ENCODE peak calls at places on chromosomes 3 and 15, in seven cellular contexts. J is tibial artery; P is pancreas; E is PC-3; U is right atrium auricular region; Q is GM23338; I is CD8-positive, alpha-beta T cell. F is an unnamed sample. For H3K36me3, the result is how much of the 10 kb centered on the place peaks cover.

GRCh38 chr3:11118181-11118682 is 36.1 kb upstream of the HRH1 start:
- DNase-seq in J (no peak), P (no peak), E (no peak), U (no peak), Q (no peak), I (no peak), F (peak)

GRCh38 chr3:57596495-57597239 is 477 bp downstream of the ARF4 start:
- DNase-seq in J (peak), P (peak), E (peak), U (peak), Q (peak), I (peak), F (peak)

GRCh38 chr15:37020852-37021251 is 79.5 kb downstream of the MEIS2 start:
- DNase-seq in J (no peak), P (no peak), E (no peak), U (no peak), Q (no peak), I (no peak), F (no peak)

GRCh38 chr15:57915827-57916531 is 149.5 kb downstream of the ALDH1A2 start:
- DNase-seq in J (no peak), P (no peak), E (no peak), U (no peak), Q (no peak), I (no peak), F (no peak)

GRCh38 chr3:85835857-85836470 is 877.2 kb downstream of the CADM2 start:
- DNase-seq in J (no peak), P (no peak), E (no peak), U (no peak), Q (no peak), I (no peak), F (no peak)

GRCh38 chr3:138724433-138724832 is 110.3 kb downstream of the PIK3CB start:
- DNase-seq in J (no peak), P (no peak), E (no peak), U (no peak), Q (peak), I (no peak), F (no peak)

GRCh38 chr3:69724722-69725435 is 14.4 kb upstream of the MITF start:
- DNase-seq in J (no peak), P (no peak), E (no peak), U (no peak), Q (peak), I (no peak), F (peak)

GRCh38 chr15:32979710-32980109 is 214.8 kb downstream of the FMN1 start:
- DNase-seq in J (no peak), P (no peak), E (peak), U (no peak), Q (no peak), I (no peak), F (peak)

GRCh38 chr3:58106640-58107039 is 98.4 kb downstream of the FLNB start:
- DNase-seq in J (no peak), P (no peak), E (no peak), U (no peak), Q (no peak), I (no peak), F (no peak)

GRCh38 chr3:188230962-188231361 is 77.0 kb downstream of the LPP start:
- DNase-seq in J (no peak), P (no peak), E (peak), U (no peak), Q (no peak), I (no peak), F (no peak)

GRCh38 chr15:74994685-74995084 is 678 bp upstream of the SCAMP5 start:
- DNase-seq in J (no peak), P (no peak), E (no peak), U (no peak), Q (no peak), I (no peak), F (no peak)

GRCh38 chr3:149395107-149396089 is 17.9 kb upstream of the TM4SF1 start:
- DNase-seq in J (peak), P (peak), E (peak), U (no peak), Q (no peak), I (no peak), F (peak)

GRCh38 chr3:38224357-38224756 is 41.3 kb upstream of the SLC22A13 start:
- DNase-seq in J (no peak), P (no peak), E (peak), U (no peak), Q (no peak), I (no peak), F (no peak)

GRCh38 chr3:108219336-108219735 is 2.9 kb downstream of the IFT57 start:
- DNase-seq in J (no peak), P (no peak), E (no peak), U (no peak), Q (no peak), I (no peak), F (no peak)

GRCh38 chr3:121626495-121626894 is 33.3 kb downstream of the FBXO40 start:
- DNase-seq in J (no peak), P (no peak), E (no peak), U (no peak), Q (no peak), I (no peak), F (no peak)

GRCh38 chr15:56798639-56799038 is 65.3 kb upstream of the ZNF280D start:
- DNase-seq in J (no peak), P (no peak), E (no peak), U (no peak), Q (no peak), I (no peak), F (no peak)

GRCh38 chr3:113575191-113575590 is 42.8 kb downstream of the SIDT1 start:
- DNase-seq in J (no peak), P (no peak), E (peak), U (no peak), Q (peak), I (no peak), F (no peak)

GRCh38 chr3:184697845-184698244 is 14.0 kb downstream of the MAGEF1 start:
- DNase-seq in J (no peak), P (no peak), E (no peak), U (no peak), Q (no peak), I (no peak), F (no peak)

GRCh38 chr15:64558460-64559179 is 98.2 kb downstream of the ZNF609 start:
- DNase-seq in J (no peak), P (no peak), E (no peak), U (no peak), Q (no peak), I (no peak), F (no peak)

GRCh38 chr15:35307676-35308075 is 222.6 kb upstream of the NANOGP8 start:
- DNase-seq in J (no peak), P (no peak), E (no peak), U (no peak), Q (no peak), I (no peak), F (no peak)

GRCh38 chr3:161016417-161017313 is 88.5 kb downstream of the B3GALNT1 start:
- DNase-seq in J (no peak), P (no peak), E (no peak), U (no peak), Q (no peak), I (no peak), F (no peak)

GRCh38 chr3:68163961-68164360 is 509.5 kb upstream of the SUCLG2 start:
- DNase-seq in J (no peak), P (no peak), E (no peak), U (no peak), Q (no peak), I (no peak), F (no peak)

GRCh38 chr3:150077581-150078247 is 107.0 kb upstream of the PFN2 start:
- DNase-seq in J (no peak), P (no peak), E (peak), U (no peak), Q (no peak), I (no peak), F (no peak)

GRCh38 chr3:82790307-82791097 is 1029.1 kb upstream of the GBE1 start:
- DNase-seq in J (no peak), P (no peak), E (no peak), U (no peak), Q (no peak), I (no peak), F (no peak)

GRCh38 chr15:87710406-87710805 is 546.1 kb downstream of the NTRK3 start:
- DNase-seq in J (peak), P (peak), E (no peak), U (no peak), Q (no peak), I (no peak), F (no peak)

GRCh38 chr15:69700380-69700779 is 247.8 kb downstream of the RPLP1 start:
- DNase-seq in J (no peak), P (no peak), E (no peak), U (no peak), Q (no peak), I (no peak), F (no peak)

GRCh38 chr15:69703495-69704187 is 251.0 kb downstream of the RPLP1 start:
- DNase-seq in J (no peak), P (no peak), E (no peak), U (no peak), Q (no peak), I (no peak), F (no peak)

GRCh38 chr15:69701198-69701597 is 248.6 kb downstream of the RPLP1 start:
- DNase-seq in J (no peak), P (no peak), E (no peak), U (no peak), Q (no peak), I (no peak), F (no peak)

GRCh38 chr15:69704685-69705084 is 252.1 kb downstream of the RPLP1 start:
- DNase-seq in J (no peak), P (no peak), E (no peak), U (no peak), Q (no peak), I (no peak), F (no peak)

GRCh38 chr15:69704229-69704628 is 251.6 kb downstream of the RPLP1 start:
- DNase-seq in J (no peak), P (no peak), E (no peak), U (no peak), Q (no peak), I (no peak), F (no peak)
- H3K4me3 ChIP-seq in J (no peak), P (no peak), E (no peak), U (no peak), Q (no peak), I (no peak), F (no peak)

DNA sequence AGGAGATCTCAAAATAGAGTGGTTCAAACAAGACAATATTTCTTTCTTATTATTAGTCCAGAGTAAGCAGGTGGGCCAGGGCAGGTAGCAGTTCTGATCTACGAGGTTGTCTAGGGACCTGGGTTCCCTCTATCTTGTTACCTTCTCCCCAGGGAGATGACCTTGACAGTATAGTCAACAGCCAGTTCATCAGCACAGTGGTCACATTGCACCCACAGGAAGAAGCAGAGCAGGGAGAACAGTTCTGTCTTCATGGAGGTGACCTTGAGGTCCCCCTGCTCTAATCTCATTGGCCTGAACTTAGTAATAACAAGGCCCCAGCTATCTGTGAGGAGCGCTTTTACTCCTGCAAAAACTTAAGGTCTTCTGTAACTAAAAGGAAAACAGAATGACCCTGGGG is 21.7 kb downstream of the SLC49A4 start:
- DNase-seq in J (no peak), P (no peak), E (no peak), U (no peak), Q (no peak), I (no peak), F (no peak)
- TF ChIP-seq CTCF in J (no peak), P (no peak), E (no peak), U (no peak), Q (no peak), I (no peak), F (no peak)

GRCh38 chr15:89860446-89860845 is 33.3 kb downstream of the AP3S2 start:
- DNase-seq in J (no peak), P (no peak), E (no peak), U (no peak), Q (no peak), I (no peak), F (no peak)
- H3K36me3 ChIP-seq in J (under half), P (under half), E (under half), U (under half), Q (under half), I (under half), F (under half)

DNA sequence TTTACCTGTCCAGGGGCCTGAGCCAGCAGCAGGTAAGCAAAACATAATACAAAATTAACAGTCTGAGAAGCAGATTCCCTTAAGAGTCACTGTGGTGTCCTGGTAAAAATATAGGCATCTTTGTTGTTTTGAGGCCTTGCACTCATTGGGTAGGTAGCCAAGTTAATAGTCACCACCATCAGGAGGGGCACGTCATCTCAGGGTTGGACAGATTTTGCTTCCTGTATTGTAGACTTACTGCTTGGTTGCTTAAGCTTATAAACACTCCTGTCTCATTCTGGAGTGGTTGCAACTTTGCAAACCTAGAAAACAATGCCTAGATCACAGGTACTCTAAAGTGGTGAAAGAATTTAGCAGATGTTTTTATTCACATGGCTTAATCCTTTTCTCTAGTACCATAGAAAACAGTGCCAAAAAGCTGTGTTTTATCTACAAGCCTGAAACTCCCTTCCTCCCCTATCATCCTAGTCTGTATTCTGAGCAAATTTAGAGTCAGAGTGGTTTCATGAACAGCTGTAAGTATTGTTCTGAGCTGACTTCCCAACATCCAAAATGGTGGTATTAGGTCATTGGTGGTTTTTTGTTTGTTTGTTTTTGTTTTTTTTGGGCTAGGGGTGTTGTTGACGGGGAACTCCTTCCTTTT is 201.8 kb downstream of the AKAP13 start:
- DNase-seq in J (peak), P (peak), E (no peak), U (peak), Q (no peak), I (peak), F (no peak)
- H3K4me3 ChIP-seq in J (peak), P (peak), E (no peak), U (peak), Q (no peak), I (peak), F (no peak)

GRCh38 chr15:25568751-25569150 is 129.9 kb upstream of the UBE3A start:
- DNase-seq in J (peak), P (no peak), E (no peak), U (no peak), Q (no peak), I (no peak), F (no peak)
- TF ChIP-seq CTCF in J (no peak), P (no peak), E (no peak), U (no peak), Q (no peak), I (no peak), F (no peak)

GRCh38 chr3:154307363-154307762 is 16.9 kb downstream of the DHX36 start:
- DNase-seq in J (no peak), P (no peak), E (no peak), U (no peak), Q (no peak), I (no peak), F (no peak)

GRCh38 chr3:154304936-154305335 is 19.4 kb downstream of the DHX36 start:
- DNase-seq in J (no peak), P (no peak), E (no peak), U (no peak), Q (no peak), I (no peak), F (no peak)

GRCh38 chr3:154301556-154301955 is 22.7 kb downstream of the DHX36 start:
- DNase-seq in J (no peak), P (no peak), E (no peak), U (no peak), Q (no peak), I (no peak), F (no peak)

DNA sequence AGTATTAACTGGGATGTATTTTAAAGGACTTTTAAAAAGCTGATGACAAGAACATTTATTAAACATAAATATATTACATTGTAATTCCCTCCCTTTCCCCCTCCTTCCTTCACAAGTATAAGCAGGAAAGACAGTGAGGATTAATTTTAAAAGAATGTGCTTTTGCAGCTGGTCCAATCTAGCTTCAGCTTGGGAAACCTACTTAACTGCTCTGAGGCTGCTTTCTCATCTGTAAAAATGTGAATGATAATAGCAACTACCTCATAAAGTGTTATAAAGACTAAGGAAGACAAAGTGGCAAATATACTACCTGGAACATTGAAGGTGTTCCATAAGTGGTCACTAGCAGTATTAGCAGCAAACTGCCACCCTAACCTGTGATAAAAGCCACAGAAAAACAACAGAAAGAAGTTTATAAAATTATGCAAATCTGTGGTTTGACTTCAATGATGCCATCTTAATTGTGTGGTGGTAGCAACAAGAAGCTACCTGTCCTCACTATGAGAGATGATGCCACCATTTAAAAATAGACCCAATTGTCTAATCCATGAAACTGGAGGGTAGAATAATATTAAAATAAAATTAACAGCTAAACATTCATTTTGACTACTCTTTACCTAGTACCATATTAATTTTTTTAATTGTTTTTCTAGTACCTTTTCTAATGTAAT is 20.0 kb downstream of the DHX36 start:
- DNase-seq in J (no peak), P (no peak), E (no peak), U (no peak), Q (no peak), I (no peak), F (no peak)
- H3K36me3 ChIP-seq in J (half or more), P (under half), E (half or more), U (half or more), Q (half or more), I (half or more), F (under half)

DNA sequence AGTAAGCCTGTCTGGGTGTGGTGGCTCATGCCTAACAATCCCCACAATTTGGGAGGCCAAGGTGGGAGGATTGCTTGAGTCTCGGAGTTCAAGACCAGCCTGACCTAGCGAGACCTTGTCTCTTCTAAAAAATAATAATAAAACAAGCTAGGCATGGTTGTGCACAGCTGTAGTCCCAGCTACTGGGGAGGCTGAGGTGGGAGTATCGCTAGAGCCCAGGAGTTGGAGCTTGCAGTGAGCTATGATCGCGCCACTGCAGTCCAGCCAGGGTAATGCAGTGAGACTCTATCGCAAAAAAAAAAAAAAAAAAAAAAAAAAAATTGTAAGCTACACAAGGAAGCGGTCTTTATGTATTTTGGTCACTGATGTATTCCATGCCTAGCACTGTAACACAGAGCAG is 242.4 kb upstream of the WNT5A start:
- DNase-seq in J (no peak), P (no peak), E (no peak), U (no peak), Q (no peak), I (no peak), F (no peak)
- H3K4me3 ChIP-seq in J (no peak), P (no peak), E (no peak), U (no peak), Q (no peak), I (no peak), F (no peak)

F was measured in brain microvascular endothelial cell.